ENCODE peak calls at places on chromosomes 1 and 21, in nine cellular contexts. J is left ventricle myocardium inferior, N is body of pancreas, H is sigmoid colon, S is A673, U is AG04450, I is AG09319, Q is epithelial cell of esophagus, L is cardiac fibroblast. E is an unnamed sample.

GRCh38 chr1:78649628-78650027 is at the start of gene IFI44:
- DNase-seq in S (peak; percentile 94), N (peak; percentile 94), J (peak; percentile 84), L (peak; percentile 92), H (peak; percentile 88), Q (peak; percentile 75), I (peak; percentile 49), U (peak; percentile 46), E (peak; percentile 38)

GRCh38 chr1:95957748-95958147 is 723.7 kb downstream of the RWDD3 start:
- DNase-seq in H (no peak), S (no peak), U (no peak), I (no peak), L (peak; percentile 28), J (no peak), N (no peak), Q (no peak), E (no peak)

GRCh38 chr1:109433322-109433721 is 7.1 kb upstream of the PSMA5 start:
- DNase-seq in I (no peak), H (no peak), J (no peak), U (no peak), N (no peak), L (no peak), S (no peak), Q (no peak), E (no peak)

GRCh38 chr1:175155473-175155856 is 37.1 kb downstream of the KIAA0040 start:
- DNase-seq in H (no peak), S (no peak), U (no peak), Q (no peak), L (no peak), I (no peak), N (no peak), J (no peak), E (no peak)

GRCh38 chr1:76023669-76024407 is 50.7 kb upstream of the ST6GALNAC3 start:
- DNase-seq in Q (peak; percentile 47), L (no peak), H (no peak), I (no peak), J (no peak), U (no peak), N (no peak), S (no peak), E (no peak)

GRCh38 chr1:193190096-193190744 is 3.8 kb upstream of the B3GALT2 start:
- DNase-seq in S (peak; percentile 36), N (no peak), Q (no peak), I (no peak), J (no peak), L (peak; percentile 56), U (no peak), H (no peak), E (no peak)

GRCh38 chr1:45306319-45306718 is 20.4 kb upstream of the HPDL start:
- DNase-seq in S (no peak), U (no peak), H (no peak), I (no peak), L (no peak), J (no peak), Q (peak; percentile 22), N (no peak), E (peak; percentile 65)

GRCh38 chr1:184665329-184665728 is 89.3 kb downstream of the EDEM3 start:
- DNase-seq in H (no peak), J (no peak), I (no peak), S (no peak), L (no peak), N (no peak), Q (no peak), U (no peak), E (no peak)

GRCh38 chr1:162929177-162929576 is 68.2 kb upstream of the CCDC190 start:
- DNase-seq in I (no peak), H (no peak), U (no peak), S (no peak), N (no peak), L (no peak), J (no peak), Q (no peak), E (no peak)

GRCh38 chr1:2152914-2153313 is 41.7 kb downstream of the FAAP20 start:
- DNase-seq in U (no peak), J (no peak), L (no peak), H (no peak), N (no peak), Q (peak; percentile 33), I (no peak), S (no peak), E (no peak)

GRCh38 chr1:145990249-145991097 is 5.9 kb downstream of the TXNIP start:
- DNase-seq in U (no peak), S (no peak), J (no peak), I (no peak), Q (no peak), N (peak; percentile 46), L (peak; percentile 48), H (peak; percentile 77), E (no peak)

GRCh38 chr1:62040450-62040849 is 154.2 kb upstream of the L1TD1 start:
- DNase-seq in H (no peak), N (no peak), U (no peak), J (no peak), L (no peak), Q (peak; percentile 59), I (no peak), S (no peak), E (no peak)

GRCh38 chr1:62040973-62041372 is 153.7 kb upstream of the L1TD1 start:
- DNase-seq in S (no peak), U (no peak), J (no peak), H (no peak), I (no peak), N (no peak), L (no peak), Q (no peak), E (no peak)

GRCh38 chr1:62050165-62050564 is 144.5 kb upstream of the L1TD1 start:
- DNase-seq in U (no peak), H (no peak), L (no peak), Q (no peak), J (no peak), N (no peak), I (no peak), S (no peak), E (no peak)

DNA sequence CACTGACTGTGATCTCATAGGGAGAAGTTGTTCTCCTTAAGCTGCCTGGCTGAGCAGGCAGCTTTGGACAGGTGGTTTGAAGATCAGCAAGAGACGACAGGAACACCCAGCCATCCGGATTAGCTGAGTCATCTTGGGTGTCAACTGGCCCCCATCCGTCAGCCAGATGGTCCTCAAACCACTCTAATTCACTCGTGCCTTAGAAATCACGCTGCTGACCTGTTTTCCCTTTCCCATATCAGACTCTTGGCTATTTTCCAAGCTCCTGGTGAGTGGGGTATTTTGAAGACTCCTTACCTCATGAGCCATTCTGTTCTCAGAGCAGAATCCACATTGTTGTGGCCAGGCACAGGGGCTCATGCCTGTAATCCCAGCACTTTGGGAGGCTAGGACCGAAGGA is 149.1 kb upstream of the L1TD1 start:
- DNase-seq in I (no peak), Q (peak; percentile 67), H (no peak), J (no peak), L (peak; percentile 7), N (peak; percentile 18), S (peak; percentile 65), U (no peak), E (no peak)
- TF ChIP-seq CTCF in I (no peak), Q (no peak), H (no peak), J (no peak), L (no peak), N (no peak), S (no peak), U (no peak), E (no peak)

GRCh38 chr1:13826591-13826990 is 126.6 kb downstream of the PRDM2 start:
- DNase-seq in L (no peak), I (no peak), Q (no peak), U (no peak), J (no peak), S (no peak), N (no peak), H (no peak), E (peak; percentile 3)

GRCh38 chr1:13823936-13824335 is 123.9 kb downstream of the PRDM2 start:
- DNase-seq in S (no peak), I (no peak), L (no peak), N (no peak), H (no peak), Q (no peak), U (no peak), J (no peak), E (peak; percentile 6)

GRCh38 chr1:13823126-13823880 is 123.3 kb downstream of the PRDM2 start:
- DNase-seq in U (no peak), H (no peak), J (no peak), L (no peak), N (no peak), Q (no peak), I (no peak), S (no peak), E (peak; percentile 6)

GRCh38 chr1:13824626-13825025 is 124.6 kb downstream of the PRDM2 start:
- DNase-seq in S (no peak), J (no peak), H (no peak), N (no peak), U (no peak), L (no peak), I (no peak), Q (no peak), E (peak; percentile 5)

DNA sequence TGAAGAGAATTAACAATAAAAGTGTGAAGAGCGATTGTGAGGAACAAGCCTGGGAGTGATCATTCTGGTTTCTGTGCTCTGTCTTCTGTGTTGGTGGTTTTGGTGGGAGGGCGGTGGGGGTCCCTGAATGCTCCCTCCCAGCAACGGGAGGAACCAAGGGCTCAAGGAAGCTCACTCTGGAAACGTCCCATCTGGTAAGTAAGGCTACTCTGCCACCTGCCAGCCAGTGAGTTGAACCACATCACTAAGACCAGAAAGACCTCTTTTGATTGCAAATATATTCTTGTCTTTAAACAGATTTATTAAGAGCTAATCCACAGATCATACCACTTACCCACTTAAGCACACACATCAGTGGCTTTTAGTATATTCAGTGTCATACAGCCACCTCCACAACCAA is 125.0 kb downstream of the PRDM2 start:
- DNase-seq in S (no peak), I (no peak), Q (no peak), H (no peak), L (no peak), J (no peak), U (no peak), N (no peak), E (peak; percentile 25)
- TF ChIP-seq CTCF in S (peak; percentile 23), I (peak; percentile 26), Q (peak; percentile 27), H (no peak), L (no peak), J (peak; percentile 28), U (peak; percentile 27), N (no peak), E (peak; percentile 6)

DNA sequence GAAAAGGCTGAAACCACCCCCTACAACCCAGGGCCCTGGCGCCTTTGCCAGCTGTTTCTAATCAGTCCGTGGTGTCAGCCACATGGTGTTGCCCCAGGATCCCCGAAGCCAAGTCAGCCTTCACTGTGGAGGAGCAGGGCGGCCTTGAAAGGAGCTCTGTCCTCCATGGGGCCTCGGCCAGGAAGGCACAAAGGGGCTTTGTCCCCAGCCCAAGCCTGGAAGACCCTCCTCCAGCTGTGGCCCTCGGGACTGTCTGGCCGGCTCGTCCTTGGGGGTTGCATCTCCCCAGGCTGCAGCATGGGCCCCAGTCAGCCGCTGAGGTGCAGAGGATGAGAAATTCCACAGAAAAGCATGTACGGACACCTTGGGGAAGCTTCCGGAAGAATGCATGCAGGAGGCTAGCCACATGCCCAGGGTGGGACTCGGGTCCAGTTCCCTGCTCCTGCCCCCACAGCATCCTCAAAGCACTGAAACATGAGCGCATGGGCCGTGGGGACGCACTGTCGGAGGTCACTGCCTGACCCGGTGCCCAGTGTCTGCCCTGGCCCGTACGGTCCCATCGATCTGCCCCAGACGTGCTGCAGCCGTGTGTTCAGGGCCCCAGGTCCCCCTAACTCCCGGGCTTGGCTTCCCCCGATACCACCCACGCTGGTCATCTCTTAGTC is 38.6 kb upstream of the POFUT2 start:
- DNase-seq in S (peak; percentile 41), H (peak; percentile 66), Q (no peak), L (peak; percentile 63), J (peak; percentile 16), U (no peak), I (no peak), N (no peak), E (no peak)
- TF ChIP-seq CTCF in S (no peak), H (no peak), Q (no peak), L (no peak), J (no peak), U (no peak), I (no peak), N (no peak), E (no peak)

GRCh38 chr1:90208949-90209348 is 214.0 kb downstream of the ZNF326 start:
- DNase-seq in Q (no peak), U (no peak), L (no peak), J (no peak), I (no peak), S (no peak), H (no peak), N (no peak), E (no peak)
- TF ChIP-seq CTCF in Q (no peak), U (no peak), L (no peak), J (no peak), I (no peak), S (no peak), H (no peak), N (no peak), E (no peak)